ENCODE peak calls at places on chromosomes 13 and 19, in nine cellular contexts. One of them, this sample, is unnamed.

GRCh38 chr13:36143768-36144167 is 12.6 kb upstream of the DCLK1 start:
- DNase-seq in WTC11: no peak
- DNase-seq in GM20000: no peak
- DNase-seq in Caco-2: no peak
- DNase-seq in CD8-positive, alpha-beta T cell: no peak
- DNase-seq in psoas muscle: no peak
- DNase-seq in HFF-Myc: no peak
- DNase-seq in sigmoid colon: no peak
- DNase-seq in heart right ventricle: no peak
- DNase-seq in this sample: no peak

GRCh38 chr19:14497347-14497921 is 1.5 kb upstream of the GIPC1 start:
- DNase-seq in WTC11: no peak
- DNase-seq in GM20000: no peak
- DNase-seq in Caco-2: no peak
- DNase-seq in CD8-positive, alpha-beta T cell: no peak
- DNase-seq in psoas muscle: peak
- DNase-seq in HFF-Myc: no peak
- DNase-seq in sigmoid colon: no peak
- DNase-seq in heart right ventricle: peak
- DNase-seq in this sample: no peak

GRCh38 chr19:52248256-52248655 is 21.1 kb upstream of the ZNF766 start:
- DNase-seq in WTC11: peak
- DNase-seq in GM20000: no peak
- DNase-seq in Caco-2: peak
- DNase-seq in CD8-positive, alpha-beta T cell: peak
- DNase-seq in psoas muscle: peak
- DNase-seq in HFF-Myc: no peak
- DNase-seq in sigmoid colon: no peak
- DNase-seq in heart right ventricle: peak
- DNase-seq in this sample: no peak

GRCh38 chr13:33345842-33346241 is 60.3 kb upstream of the STARD13 start:
- DNase-seq in WTC11: no peak
- DNase-seq in GM20000: no peak
- DNase-seq in Caco-2: no peak
- DNase-seq in CD8-positive, alpha-beta T cell: no peak
- DNase-seq in psoas muscle: no peak
- DNase-seq in HFF-Myc: no peak
- DNase-seq in sigmoid colon: no peak
- DNase-seq in heart right ventricle: no peak
- DNase-seq in this sample: no peak

GRCh38 chr13:113859311-113860050 is 4.4 kb downstream of the GAS6 start:
- DNase-seq in WTC11: peak
- DNase-seq in GM20000: no peak
- DNase-seq in Caco-2: no peak
- DNase-seq in CD8-positive, alpha-beta T cell: no peak
- DNase-seq in psoas muscle: no peak
- DNase-seq in HFF-Myc: no peak
- DNase-seq in sigmoid colon: no peak
- DNase-seq in heart right ventricle: no peak
- DNase-seq in this sample: no peak

GRCh38 chr13:40026174-40026585 is 370.7 kb downstream of the COG6 start:
- DNase-seq in WTC11: no peak
- DNase-seq in GM20000: peak
- DNase-seq in Caco-2: no peak
- DNase-seq in CD8-positive, alpha-beta T cell: no peak
- DNase-seq in psoas muscle: no peak
- DNase-seq in HFF-Myc: no peak
- DNase-seq in sigmoid colon: no peak
- DNase-seq in heart right ventricle: no peak
- DNase-seq in this sample: peak

GRCh38 chr19:18915639-18916038 is 3.5 kb downstream of the COPE start:
- DNase-seq in WTC11: peak
- DNase-seq in GM20000: no peak
- DNase-seq in Caco-2: peak
- DNase-seq in CD8-positive, alpha-beta T cell: no peak
- DNase-seq in psoas muscle: peak
- DNase-seq in HFF-Myc: no peak
- DNase-seq in sigmoid colon: no peak
- DNase-seq in heart right ventricle: no peak
- DNase-seq in this sample: no peak

GRCh38 chr13:112928958-112929777 is 39.8 kb upstream of the MCF2L start:
- DNase-seq in WTC11: no peak
- DNase-seq in GM20000: no peak
- DNase-seq in Caco-2: peak
- DNase-seq in CD8-positive, alpha-beta T cell: no peak
- DNase-seq in psoas muscle: no peak
- DNase-seq in HFF-Myc: peak
- DNase-seq in sigmoid colon: no peak
- DNase-seq in heart right ventricle: no peak
- DNase-seq in this sample: no peak

GRCh38 chr13:95797016-95797415 is 120.1 kb downstream of the DNAJC3 start:
- DNase-seq in WTC11: no peak
- DNase-seq in GM20000: no peak
- DNase-seq in Caco-2: no peak
- DNase-seq in CD8-positive, alpha-beta T cell: no peak
- DNase-seq in psoas muscle: no peak
- DNase-seq in HFF-Myc: no peak
- DNase-seq in sigmoid colon: no peak
- DNase-seq in heart right ventricle: no peak
- DNase-seq in this sample: no peak

GRCh38 chr13:32947886-32948285 is 68.3 kb upstream of the KL start:
- DNase-seq in WTC11: no peak
- DNase-seq in GM20000: no peak
- DNase-seq in Caco-2: no peak
- DNase-seq in CD8-positive, alpha-beta T cell: no peak
- DNase-seq in psoas muscle: no peak
- DNase-seq in HFF-Myc: no peak
- DNase-seq in sigmoid colon: no peak
- DNase-seq in heart right ventricle: no peak
- DNase-seq in this sample: no peak

GRCh38 chr13:28159057-28159456 is 20.7 kb downstream of the PAN3 start:
- DNase-seq in WTC11: no peak
- DNase-seq in GM20000: no peak
- DNase-seq in Caco-2: no peak
- DNase-seq in CD8-positive, alpha-beta T cell: no peak
- DNase-seq in psoas muscle: no peak
- DNase-seq in HFF-Myc: no peak
- DNase-seq in sigmoid colon: no peak
- DNase-seq in heart right ventricle: no peak
- DNase-seq in this sample: no peak

GRCh38 chr19:12687496-12688196 is at the start of gene GNG14:
- DNase-seq in WTC11: no peak
- DNase-seq in GM20000: no peak
- DNase-seq in Caco-2: no peak
- DNase-seq in CD8-positive, alpha-beta T cell: no peak
- DNase-seq in psoas muscle: no peak
- DNase-seq in HFF-Myc: no peak
- DNase-seq in sigmoid colon: no peak
- DNase-seq in heart right ventricle: no peak
- DNase-seq in this sample: no peak

GRCh38 chr19:55643003-55643732 is at the start of gene ZNF581:
- DNase-seq in WTC11: peak
- DNase-seq in GM20000: peak
- DNase-seq in Caco-2: peak
- DNase-seq in CD8-positive, alpha-beta T cell: peak
- DNase-seq in psoas muscle: peak
- DNase-seq in HFF-Myc: peak
- DNase-seq in sigmoid colon: peak
- DNase-seq in heart right ventricle: peak
- DNase-seq in this sample: peak

GRCh38 chr13:53341144-53341510 is 312.5 kb downstream of the OLFM4 start:
- DNase-seq in WTC11: no peak
- DNase-seq in GM20000: no peak
- DNase-seq in Caco-2: peak
- DNase-seq in CD8-positive, alpha-beta T cell: no peak
- DNase-seq in psoas muscle: no peak
- DNase-seq in HFF-Myc: no peak
- DNase-seq in sigmoid colon: no peak
- DNase-seq in heart right ventricle: no peak
- DNase-seq in this sample: no peak

GRCh38 chr19:7386308-7386707 is 37.6 kb downstream of the ARHGEF18 start:
- DNase-seq in WTC11: peak
- DNase-seq in GM20000: no peak
- DNase-seq in Caco-2: peak
- DNase-seq in CD8-positive, alpha-beta T cell: no peak
- DNase-seq in psoas muscle: no peak
- DNase-seq in HFF-Myc: no peak
- DNase-seq in sigmoid colon: no peak
- DNase-seq in heart right ventricle: no peak
- DNase-seq in this sample: no peak

GRCh38 chr19:19624032-19624570 is 3.9 kb downstream of the LPAR2 start:
- DNase-seq in WTC11: no peak
- DNase-seq in GM20000: no peak
- DNase-seq in Caco-2: no peak
- DNase-seq in CD8-positive, alpha-beta T cell: no peak
- DNase-seq in psoas muscle: no peak
- DNase-seq in HFF-Myc: no peak
- DNase-seq in sigmoid colon: no peak
- DNase-seq in heart right ventricle: no peak
- DNase-seq in this sample: no peak

DNA sequence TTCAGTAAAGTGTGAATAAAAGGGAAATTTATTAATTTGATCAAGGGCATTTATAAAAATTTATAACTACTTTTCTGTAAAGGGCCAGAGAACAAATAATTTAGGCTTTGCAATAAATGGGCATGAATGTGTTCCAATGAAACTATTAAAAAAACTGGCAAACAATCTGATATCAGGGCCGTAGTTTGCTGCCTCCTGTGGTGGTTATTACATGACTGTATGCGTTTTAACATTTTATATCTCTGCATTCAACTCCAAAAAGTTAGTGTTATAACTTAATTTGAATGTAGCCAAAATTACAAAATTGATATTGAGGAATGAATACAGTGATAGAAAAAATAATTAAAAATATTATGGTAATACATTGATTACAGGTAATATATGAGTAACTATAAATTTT is 80.5 kb upstream of the POSTN start:
- DNase-seq in WTC11: no peak
- DNase-seq in GM20000: no peak
- DNase-seq in Caco-2: no peak
- DNase-seq in CD8-positive, alpha-beta T cell: no peak
- DNase-seq in psoas muscle: no peak
- DNase-seq in HFF-Myc: no peak
- DNase-seq in sigmoid colon: no peak
- DNase-seq in heart right ventricle: no peak
- DNase-seq in this sample: no peak
- TF ChIP-seq CTCF in WTC11: no peak
- TF ChIP-seq CTCF in GM20000: no peak
- TF ChIP-seq CTCF in Caco-2: no peak
- TF ChIP-seq CTCF in CD8-positive, alpha-beta T cell: no peak
- TF ChIP-seq CTCF in psoas muscle: no peak
- TF ChIP-seq CTCF in HFF-Myc: peak
- TF ChIP-seq CTCF in sigmoid colon: no peak
- TF ChIP-seq CTCF in heart right ventricle: no peak
- TF ChIP-seq CTCF in this sample: no peak

GRCh38 chr13:103757361-103757760 is 691.1 kb upstream of the SLC10A2 start:
- DNase-seq in WTC11: no peak
- DNase-seq in GM20000: no peak
- DNase-seq in Caco-2: no peak
- DNase-seq in CD8-positive, alpha-beta T cell: no peak
- DNase-seq in psoas muscle: no peak
- DNase-seq in HFF-Myc: no peak
- DNase-seq in sigmoid colon: no peak
- DNase-seq in heart right ventricle: no peak
- DNase-seq in this sample: no peak

GRCh38 chr13:103758222-103758621 is 692.0 kb upstream of the SLC10A2 start:
- DNase-seq in WTC11: no peak
- DNase-seq in GM20000: no peak
- DNase-seq in Caco-2: no peak
- DNase-seq in CD8-positive, alpha-beta T cell: no peak
- DNase-seq in psoas muscle: no peak
- DNase-seq in HFF-Myc: no peak
- DNase-seq in sigmoid colon: no peak
- DNase-seq in heart right ventricle: no peak
- DNase-seq in this sample: no peak

GRCh38 chr13:103762523-103762922 is 696.3 kb upstream of the SLC10A2 start:
- DNase-seq in WTC11: no peak
- DNase-seq in GM20000: no peak
- DNase-seq in Caco-2: no peak
- DNase-seq in CD8-positive, alpha-beta T cell: no peak
- DNase-seq in psoas muscle: no peak
- DNase-seq in HFF-Myc: no peak
- DNase-seq in sigmoid colon: no peak
- DNase-seq in heart right ventricle: no peak
- DNase-seq in this sample: no peak
- TF ChIP-seq CTCF in WTC11: no peak
- TF ChIP-seq CTCF in GM20000: no peak
- TF ChIP-seq CTCF in Caco-2: no peak
- TF ChIP-seq CTCF in CD8-positive, alpha-beta T cell: no peak
- TF ChIP-seq CTCF in psoas muscle: no peak
- TF ChIP-seq CTCF in HFF-Myc: no peak
- TF ChIP-seq CTCF in sigmoid colon: no peak
- TF ChIP-seq CTCF in heart right ventricle: no peak
- TF ChIP-seq CTCF in this sample: no peak

GRCh38 chr19:16380943-16381755 is 56.5 kb downstream of the KLF2 start:
- DNase-seq in WTC11: no peak
- DNase-seq in GM20000: no peak
- DNase-seq in Caco-2: no peak
- DNase-seq in CD8-positive, alpha-beta T cell: no peak
- DNase-seq in psoas muscle: no peak
- DNase-seq in HFF-Myc: no peak
- DNase-seq in sigmoid colon: peak
- DNase-seq in heart right ventricle: no peak
- DNase-seq in this sample: no peak
- TF ChIP-seq CTCF in WTC11: no peak
- TF ChIP-seq CTCF in GM20000: no peak
- TF ChIP-seq CTCF in Caco-2: no peak
- TF ChIP-seq CTCF in CD8-positive, alpha-beta T cell: no peak
- TF ChIP-seq CTCF in psoas muscle: no peak
- TF ChIP-seq CTCF in HFF-Myc: no peak
- TF ChIP-seq CTCF in sigmoid colon: no peak
- TF ChIP-seq CTCF in heart right ventricle: no peak
- TF ChIP-seq CTCF in this sample: no peak

GRCh38 chr19:35663981-35664380 is 2.3 kb upstream of the UPK1A start:
- DNase-seq in WTC11: no peak
- DNase-seq in GM20000: no peak
- DNase-seq in Caco-2: no peak
- DNase-seq in CD8-positive, alpha-beta T cell: no peak
- DNase-seq in psoas muscle: no peak
- DNase-seq in HFF-Myc: no peak
- DNase-seq in sigmoid colon: no peak
- DNase-seq in heart right ventricle: no peak
- DNase-seq in this sample: no peak

GRCh38 chr19:35656700-35657099 is 8.6 kb downstream of the COX6B1 start:
- DNase-seq in WTC11: no peak
- DNase-seq in GM20000: no peak
- DNase-seq in Caco-2: no peak
- DNase-seq in CD8-positive, alpha-beta T cell: no peak
- DNase-seq in psoas muscle: no peak
- DNase-seq in HFF-Myc: no peak
- DNase-seq in sigmoid colon: peak
- DNase-seq in heart right ventricle: no peak
- DNase-seq in this sample: no peak

GRCh38 chr19:35655600-35655999 is 7.5 kb downstream of the COX6B1 start:
- DNase-seq in WTC11: no peak
- DNase-seq in GM20000: no peak
- DNase-seq in Caco-2: no peak
- DNase-seq in CD8-positive, alpha-beta T cell: no peak
- DNase-seq in psoas muscle: no peak
- DNase-seq in HFF-Myc: no peak
- DNase-seq in sigmoid colon: no peak
- DNase-seq in heart right ventricle: no peak
- DNase-seq in this sample: no peak

GRCh38 chr19:35661995-35662340 is 4.3 kb upstream of the UPK1A start:
- DNase-seq in WTC11: no peak
- DNase-seq in GM20000: no peak
- DNase-seq in Caco-2: no peak
- DNase-seq in CD8-positive, alpha-beta T cell: no peak
- DNase-seq in psoas muscle: no peak
- DNase-seq in HFF-Myc: no peak
- DNase-seq in sigmoid colon: no peak
- DNase-seq in heart right ventricle: no peak
- DNase-seq in this sample: no peak

GRCh38 chr19:35657904-35658700 is 8.2 kb upstream of the UPK1A start:
- DNase-seq in WTC11: no peak
- DNase-seq in GM20000: no peak
- DNase-seq in Caco-2: no peak
- DNase-seq in CD8-positive, alpha-beta T cell: no peak
- DNase-seq in psoas muscle: no peak
- DNase-seq in HFF-Myc: no peak
- DNase-seq in sigmoid colon: no peak
- DNase-seq in heart right ventricle: no peak
- DNase-seq in this sample: no peak
- TF ChIP-seq CTCF in WTC11: peak
- TF ChIP-seq CTCF in GM20000: no peak
- TF ChIP-seq CTCF in Caco-2: peak
- TF ChIP-seq CTCF in CD8-positive, alpha-beta T cell: no peak
- TF ChIP-seq CTCF in psoas muscle: no peak
- TF ChIP-seq CTCF in HFF-Myc: no peak
- TF ChIP-seq CTCF in sigmoid colon: no peak
- TF ChIP-seq CTCF in heart right ventricle: no peak
- TF ChIP-seq CTCF in this sample: no peak